ENCODE peak calls at places on chromosomes 5 and 9, in four cellular contexts. D is stimulated activated CD8-positive, alpha-beta memory T cell treated with anti-CD3 and anti-CD28 coated beads, Interleukin-12 subunit alpha, Interleukin-12 subunit beta, amount 100 ng/mL, for 1 hour; M is astrocyte; G is stimulated activated naive CD8-positive, alpha-beta T cell treated with anti-CD3 and anti-CD28 coated beads, Interleukin-15, amount 100 ng/mL, for 72 hours. U is an unnamed sample.
A peak's percentile ranks its signal among the peaks of the same experiment; 100 is the strongest.

GRCh38 chr9:17013010-17013409 is 121.8 kb upstream of the CNTLN start:
- DNase-seq in G (no peak), M (no peak), D (no peak), U (no peak)

GRCh38 chr9:16257604-16258003 is 612.9 kb downstream of the BNC2 start:
- DNase-seq in D (no peak), G (no peak), M (no peak), U (no peak)

GRCh38 chr5:80227979-80228596 is 27.8 kb downstream of the SERINC5 start:
- DNase-seq in M (no peak), D (no peak), G (no peak), U (no peak)

GRCh38 chr5:5575461-5575860 is 153.0 kb downstream of the ICE1 start:
- DNase-seq in M (no peak), D (no peak), G (no peak), U (no peak)

GRCh38 chr9:19375536-19375935 is 4.5 kb downstream of the RPS6 start:
- DNase-seq in G (no peak), D (no peak), M (peak; percentile 27), U (no peak)

GRCh38 chr5:139795074-139796001 is at the start of gene PSD2:
- DNase-seq in D (no peak), M (no peak), G (no peak), U (no peak)

GRCh38 chr5:92371889-92372235 is 988.7 kb upstream of the ARRDC3 start:
- DNase-seq in D (no peak), G (no peak), M (peak; percentile 45), U (no peak)

GRCh38 chr5:110757118-110757729 is 18.4 kb downstream of the SLC25A46 start:
- DNase-seq in G (peak; percentile 25), M (peak; percentile 15), D (no peak), U (no peak)

GRCh38 chr9:137454506-137455360 is 4.4 kb downstream of the NSMF start:
- DNase-seq in G (no peak), M (peak; percentile 14), D (no peak), U (no peak)

GRCh38 chr5:171299228-171299627 is 9.8 kb upstream of the TLX3 start:
- DNase-seq in G (no peak), D (no peak), M (no peak), U (no peak)

GRCh38 chr5:122316652-122317051 is 4.6 kb downstream of the SNCAIP start:
- DNase-seq in D (no peak), M (no peak), G (no peak), U (no peak)

GRCh38 chr9:34647651-34648050 is 1.2 kb downstream of the GALT start:
- DNase-seq in M (no peak), D (no peak), G (no peak), U (no peak)

GRCh38 chr9:91001146-91001611 is 199.6 kb downstream of the SYK start:
- DNase-seq in D (no peak), M (peak; percentile 36), G (no peak), U (no peak)

GRCh38 chr5:59542841-59543825 is 350.4 kb downstream of the PDE4D start:
- DNase-seq in G (no peak), D (no peak), M (peak; percentile 90), U (no peak)

GRCh38 chr5:140020601-140021177 is 22.4 kb downstream of the NRG2 start:
- DNase-seq in M (no peak), G (no peak), D (no peak), U (no peak)

GRCh38 chr9:127057970-127058644 is 64.3 kb downstream of the ANGPTL2 start:
- DNase-seq in D (no peak), G (no peak), M (no peak), U (no peak)

GRCh38 chr9:88236531-88237453 is 98.5 kb upstream of the SPATA31C2 start:
- DNase-seq in M (peak; percentile 74), D (no peak), G (no peak), U (no peak)

GRCh38 chr9:123929177-123929869 is 603 bp downstream of the DENND1A start:
- DNase-seq in G (peak; percentile 9), D (no peak), M (no peak), U (peak; percentile 42)

GRCh38 chr5:104189909-104190308 is 627.3 kb upstream of the NUDT12 start:
- DNase-seq in G (no peak), M (peak; percentile 86), D (no peak), U (no peak)

GRCh38 chr5:34499001-34499734 is 157.0 kb upstream of the RAI14 start:
- DNase-seq in D (peak; percentile 4), G (peak; percentile 23), M (peak; percentile 83), U (no peak)

GRCh38 chr5:10332301-10332700 is 21.2 kb upstream of the MARCHF6 start:
- DNase-seq in M (no peak), D (no peak), G (no peak), U (no peak)

GRCh38 chr9:87464110-87464991 is 33.3 kb upstream of the DAPK1 start:
- DNase-seq in M (no peak), D (no peak), G (no peak), U (peak; percentile 9)